ENCODE peak calls at places on chromosomes 6 and 20, in five cellular contexts. V is cardiac muscle cell, L is PC-3, I is AG10803, W is uterus. U is an unnamed sample.

GRCh38 chr6:119312875-119313338 is 36.7 kb downstream of the MAN1A1 start:
- DNase-seq in V (peak), L (no peak), I (no peak), W (no peak), U (no peak)

GRCh38 chr20:57683876-57684275 is 25.9 kb downstream of the PMEPA1 start:
- DNase-seq in V (no peak), L (no peak), I (no peak), W (no peak), U (no peak)

GRCh38 chr20:3262566-3262965 is 23.6 kb upstream of the SLC4A11 start:
- DNase-seq in V (no peak), L (no peak), I (no peak), W (no peak), U (no peak)

GRCh38 chr6:149094934-149095341 is 222.6 kb upstream of the TAB2 start:
- DNase-seq in V (no peak), L (no peak), I (peak), W (no peak), U (no peak)

GRCh38 chr6:14170128-14170527 is 52.6 kb downstream of the CD83 start:
- DNase-seq in V (no peak), L (no peak), I (no peak), W (no peak), U (no peak)

GRCh38 chr6:85418059-85418458 is 31.8 kb upstream of the NT5E start:
- DNase-seq in V (no peak), L (peak), I (peak), W (no peak), U (no peak)

GRCh38 chr6:161549977-161550655 is 276.3 kb upstream of the AGPAT4 start:
- DNase-seq in V (no peak), L (peak), I (no peak), W (no peak), U (peak)

GRCh38 chr20:31674895-31675827 is 37.4 kb downstream of the COX4I2 start:
- DNase-seq in V (no peak), L (peak), I (peak), W (peak), U (peak)

GRCh38 chr20:21125072-21125848 is 622 bp upstream of the KIZ start:
- DNase-seq in V (peak), L (peak), I (peak), W (peak), U (peak)

GRCh38 chr6:147553099-147553498 is 44.6 kb downstream of the SAMD5 start:
- DNase-seq in V (no peak), L (no peak), I (no peak), W (no peak), U (no peak)

GRCh38 chr20:3013771-3014170 is 29.7 kb upstream of the GNRH2 start:
- DNase-seq in V (no peak), L (no peak), I (no peak), W (no peak), U (no peak)

GRCh38 chr6:53741001-53741400 is 53.8 kb upstream of the LRRC1 start:
- DNase-seq in V (no peak), L (no peak), I (no peak), W (no peak), U (no peak)

GRCh38 chr6:23587582-23587981 is 538.4 kb upstream of the NRSN1 start:
- DNase-seq in V (no peak), L (no peak), I (no peak), W (no peak), U (no peak)

GRCh38 chr6:139336488-139336887 is 38.0 kb downstream of the CITED2 start:
- DNase-seq in V (no peak), L (no peak), I (no peak), W (peak), U (no peak)

GRCh38 chr6:72420409-72420808 is 201.5 kb upstream of the KCNQ5 start:
- DNase-seq in V (no peak), L (no peak), I (no peak), W (no peak), U (no peak)

GRCh38 chr20:39825950-39826349 is 863.1 kb downstream of the MAFB start:
- DNase-seq in V (no peak), L (no peak), I (peak), W (no peak), U (no peak)

GRCh38 chr20:4160761-4161305 is 145.5 kb upstream of the RNF24 start:
- DNase-seq in V (peak), L (peak), I (no peak), W (no peak), U (no peak)

GRCh38 chr6:15259766-15260098 is 13.9 kb downstream of the JARID2 start:
- DNase-seq in V (no peak), L (no peak), I (no peak), W (no peak), U (no peak)

GRCh38 chr20:32972181-32973076 is 31.8 kb downstream of the SUN5 start:
- DNase-seq in V (no peak), L (no peak), I (no peak), W (no peak), U (no peak)

GRCh38 chr6:105886066-105886811 is 199.9 kb upstream of the PRDM1 start:
- DNase-seq in V (no peak), L (no peak), I (peak), W (no peak), U (no peak)

GRCh38 chr20:38049800-38050199 is 16.3 kb downstream of the RPRD1B start:
- DNase-seq in V (no peak), L (peak), I (peak), W (no peak), U (peak)

GRCh38 chr6:155155787-155156447 is 107.9 kb upstream of the CLDN20 start:
- DNase-seq in V (no peak), L (peak), I (no peak), W (no peak), U (no peak)

GRCh38 chr6:28269492-28269891 is 2.5 kb downstream of the ZSCAN26 start:
- DNase-seq in V (no peak), L (peak), I (peak), W (no peak), U (no peak)

GRCh38 chr6:161511455-161512159 is 237.7 kb upstream of the AGPAT4 start:
- DNase-seq in V (peak), L (no peak), I (no peak), W (no peak), U (no peak)

GRCh38 chr6:79670789-79671188 is 39.7 kb downstream of the SH3BGRL2 start:
- DNase-seq in V (no peak), L (no peak), I (no peak), W (no peak), U (no peak)

GRCh38 chr6:74733830-74734591 is 471.8 kb downstream of the COL12A1 start:
- DNase-seq in V (no peak), L (no peak), I (peak), W (no peak), U (no peak)

GRCh38 chr20:40565681-40566040 is 123.4 kb downstream of the MAFB start:
- DNase-seq in V (peak), L (no peak), I (no peak), W (no peak), U (no peak)

GRCh38 chr6:52403086-52403485 is 17.1 kb upstream of the EFHC1 start:
- DNase-seq in V (no peak), L (no peak), I (no peak), W (no peak), U (no peak)

GRCh38 chr6:44704240-44705150 is 317.0 kb downstream of the CDC5L start:
- DNase-seq in V (no peak), L (no peak), I (no peak), W (no peak), U (no peak)

GRCh38 chr20:46232575-46232974 is 75.7 kb downstream of the CDH22 start:
- DNase-seq in V (no peak), L (no peak), I (no peak), W (no peak), U (no peak)

GRCh38 chr20:13037727-13038126 is 29.0 kb downstream of the SPTLC3 start:
- DNase-seq in V (no peak), L (peak), I (peak), W (no peak), U (no peak)

DNA sequence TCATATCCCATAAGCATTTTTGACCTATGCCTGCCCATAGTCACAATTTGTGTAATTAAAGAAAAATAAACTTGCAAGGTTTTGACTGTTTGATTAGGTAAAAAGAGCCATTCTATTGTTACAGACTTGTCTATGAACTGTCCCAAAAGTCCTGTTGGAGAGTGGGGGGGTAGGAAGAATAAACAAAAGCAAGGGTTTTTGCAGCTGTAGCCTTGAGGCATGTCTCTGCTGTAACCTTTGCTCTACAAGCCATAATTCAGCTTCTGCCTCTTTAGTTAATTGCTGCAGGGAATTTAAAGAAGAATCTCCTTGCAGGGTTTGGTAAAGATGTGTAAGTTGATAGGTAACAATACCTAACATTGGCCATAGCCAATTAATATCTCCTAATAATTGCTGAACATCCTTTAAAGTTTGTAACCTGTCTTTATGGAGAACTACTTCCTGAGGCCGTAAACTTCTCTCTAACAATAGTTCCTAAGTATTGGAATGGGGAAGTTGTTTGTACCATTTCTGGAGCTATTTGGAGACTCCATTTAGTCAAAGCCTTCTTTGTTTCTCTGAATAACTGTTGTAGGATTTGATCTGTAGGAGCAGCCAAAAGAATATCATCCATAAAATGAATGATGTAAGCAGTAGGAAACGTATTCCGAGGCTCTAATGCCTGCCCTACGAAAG is 7.9 kb upstream of the ABHD12 start:
- DNase-seq in V (no peak), L (no peak), I (no peak), W (no peak), U (no peak)
- H3K4me3 ChIP-seq in V (no peak), L (no peak), I (no peak), W (no peak), U (no peak)

GRCh38 chr6:168929871-168930450 is 323.7 kb downstream of the THBS2 start:
- DNase-seq in V (no peak), L (no peak), I (no peak), W (no peak), U (no peak)
- TF ChIP-seq CTCF in V (no peak), L (no peak), I (no peak), W (no peak), U (no peak)

GRCh38 chr6:135064586-135064985 is 10.0 kb upstream of the HBS1L start:
- DNase-seq in V (no peak), L (no peak), I (no peak), W (no peak), U (no peak)

GRCh38 chr6:135062735-135063134 is 8.1 kb upstream of the HBS1L start:
- DNase-seq in V (no peak), L (peak), I (no peak), W (no peak), U (peak)

GRCh38 chr6:135066397-135066796 is 11.8 kb upstream of the HBS1L start:
- DNase-seq in V (no peak), L (peak), I (no peak), W (no peak), U (no peak)

GRCh38 chr6:135066806-135067205 is 12.2 kb upstream of the HBS1L start:
- DNase-seq in V (no peak), L (no peak), I (no peak), W (no peak), U (no peak)

GRCh38 chr6:135063926-135064325 is 9.3 kb upstream of the HBS1L start:
- DNase-seq in V (no peak), L (no peak), I (no peak), W (no peak), U (no peak)
- H3K4me3 ChIP-seq in V (no peak), L (no peak), I (no peak), W (no peak), U (no peak)

DNA sequence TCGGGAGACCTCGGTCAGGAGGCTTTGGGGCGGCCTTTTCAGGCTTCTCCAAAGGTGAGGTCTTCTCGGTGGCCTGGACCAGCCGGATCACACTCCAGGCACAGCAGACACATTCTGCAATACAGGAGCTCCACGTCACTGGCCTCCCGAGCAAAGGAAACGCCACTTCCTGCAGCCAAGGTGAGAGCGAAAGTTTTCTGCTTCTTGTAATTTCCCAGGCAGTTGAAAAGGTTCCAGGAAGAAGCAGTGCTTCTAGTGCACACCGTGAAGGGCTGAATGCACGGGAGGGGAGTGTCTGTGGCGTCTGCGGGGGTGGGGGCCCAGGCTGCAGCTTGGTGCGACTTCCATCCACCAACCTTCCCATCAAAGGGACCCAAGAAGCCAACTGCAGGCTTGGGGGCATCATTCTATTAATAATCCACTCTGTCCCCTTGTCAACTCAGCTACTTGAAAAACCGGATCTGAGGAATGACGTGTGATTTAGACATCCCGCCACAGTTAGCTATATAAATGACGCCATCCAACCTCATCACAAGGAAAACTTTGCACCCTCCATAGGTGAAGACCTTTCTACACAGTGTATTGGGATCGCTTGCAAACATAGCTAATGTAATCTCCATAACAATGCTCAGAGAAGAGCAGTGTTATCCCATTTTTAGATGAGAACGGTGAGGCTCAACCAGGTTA is 61.1 kb downstream of the NFATC2 start:
- DNase-seq in V (no peak), L (no peak), I (no peak), W (no peak), U (no peak)
- TF ChIP-seq CTCF in V (no peak), L (no peak), I (no peak), W (no peak), U (no peak)

DNA sequence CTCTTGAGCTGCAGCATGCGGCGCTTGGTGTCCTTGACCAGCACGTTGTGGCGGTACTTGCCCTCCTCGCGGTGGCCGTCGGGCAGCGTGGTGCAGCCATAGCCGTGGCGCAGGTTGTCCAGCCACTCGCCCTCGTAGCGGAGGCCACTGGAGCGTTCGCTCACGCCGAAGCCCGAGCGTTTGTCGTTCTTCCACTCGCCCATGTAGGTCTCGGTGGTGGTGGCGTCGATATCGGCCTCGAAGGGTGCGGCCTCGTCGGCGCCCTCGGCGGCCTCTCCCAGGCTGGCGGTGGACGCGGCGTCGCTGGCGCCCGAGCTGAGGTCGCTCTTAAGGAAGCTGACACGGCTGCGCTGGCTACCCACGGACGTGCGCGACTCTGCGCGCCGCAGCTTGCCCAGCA is 27.3 kb downstream of the JPH2 start:
- DNase-seq in V (no peak), L (no peak), I (no peak), W (no peak), U (no peak)
- H3K4me3 ChIP-seq in V (no peak), L (no peak), I (no peak), W (no peak), U (no peak)

GRCh38 chr6:41021832-41022231 is 17.2 kb downstream of the UNC5CL start:
- DNase-seq in V (peak), L (peak), I (peak), W (no peak), U (no peak)
- TF ChIP-seq CTCF in V (peak), L (peak), I (peak), W (no peak), U (peak)

GRCh38 chr6:403659-404655 is 12.4 kb downstream of the IRF4 start:
- DNase-seq in V (no peak), L (no peak), I (no peak), W (no peak), U (no peak)
- H3K4me3 ChIP-seq in V (no peak), L (peak), I (no peak), W (no peak), U (no peak)

GRCh38 chr6:33082702-33083101 is 6.9 kb downstream of the HLA-DPB1 start:
- DNase-seq in V (peak), L (peak), I (peak), W (no peak), U (no peak)
- TF ChIP-seq CTCF in V (peak), L (peak), I (peak), W (peak), U (peak)

DNA sequence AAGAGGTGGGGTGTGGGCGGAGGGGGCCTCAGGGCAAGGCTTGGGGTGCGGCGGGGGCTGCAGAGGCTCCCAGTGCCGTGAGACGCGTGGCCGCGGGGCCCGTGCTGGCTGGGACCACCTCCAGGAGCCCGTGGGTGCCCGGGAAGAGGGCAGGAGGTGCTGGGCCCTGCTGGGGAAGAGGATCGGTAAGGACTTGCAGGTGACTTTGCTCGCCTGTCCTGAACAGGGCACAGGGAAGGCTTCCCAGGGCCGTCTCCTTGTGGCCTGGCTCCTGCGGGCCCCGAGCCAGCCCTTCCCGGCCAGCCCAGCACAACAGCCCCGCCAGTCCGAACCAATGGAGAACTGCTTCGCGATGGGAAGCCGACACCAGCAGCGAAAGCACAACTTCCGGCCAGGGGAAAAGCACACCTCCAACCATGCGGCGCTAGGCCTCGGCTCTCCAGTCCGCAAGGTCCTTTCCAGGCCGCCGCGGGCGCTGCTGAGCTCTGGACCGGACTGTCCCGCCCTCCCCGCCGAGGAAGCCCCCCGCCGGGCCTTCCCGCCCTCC is 32.3 kb downstream of the IRF4 start:
- DNase-seq in V (no peak), L (no peak), I (no peak), W (no peak), U (no peak)
- H3K4me3 ChIP-seq in V (no peak), L (no peak), I (no peak), W (no peak), U (no peak)

DNA sequence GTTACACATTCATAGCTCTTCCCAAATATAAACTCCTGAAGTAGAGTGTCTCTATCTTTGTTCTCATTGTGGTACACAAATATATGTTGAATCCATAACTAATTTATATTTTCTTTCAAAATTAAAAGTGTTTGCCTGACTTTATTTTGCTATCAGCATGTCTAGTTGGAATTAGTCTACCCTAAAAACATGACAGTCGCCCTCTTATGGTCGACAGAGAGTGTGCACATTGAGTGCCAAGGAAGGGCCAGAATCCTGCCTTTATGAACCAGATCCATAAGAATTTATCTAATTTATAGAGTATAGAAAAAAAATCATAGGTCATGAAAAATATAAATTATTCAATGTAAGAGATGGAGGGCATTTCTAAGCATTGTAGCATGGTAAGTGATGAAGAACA is 12.3 kb upstream of the DEFB112 start:
- DNase-seq in V (peak), L (peak), I (no peak), W (no peak), U (no peak)
- TF ChIP-seq CTCF in V (no peak), L (peak), I (peak), W (no peak), U (peak)